ENCODE peak calls at places on chromosomes 2 and 18, in seven cellular contexts. R is HFF-Myc, E is DND-41, H is MM.1S, F is neural progenitor cell, O is ovary, X is fibroblast of lung. W is an unnamed sample.

GRCh38 chr18:5596585-5596984 is 52.8 kb upstream of the EPB41L3 start:
- DNase-seq in R (no peak), E (no peak), H (no peak), F (no peak), O (no peak), X (no peak), W (no peak)

GRCh38 chr2:72026819-72027425 is 120.7 kb downstream of the CYP26B1 start:
- DNase-seq in R (no peak), E (no peak), H (no peak), F (no peak), O (no peak), X (peak), W (no peak)

GRCh38 chr18:49757513-49758262 is 55.6 kb downstream of the ACAA2 start:
- DNase-seq in R (no peak), E (peak), H (no peak), F (peak), O (no peak), X (no peak), W (no peak)

GRCh38 chr2:170771049-170771937 is 1.1 kb downstream of the ERICH2 start:
- DNase-seq in R (no peak), E (no peak), H (no peak), F (peak), O (no peak), X (peak), W (peak)

GRCh38 chr2:1393321-1393720 is 19.9 kb upstream of the TPO start:
- DNase-seq in R (no peak), E (no peak), H (no peak), F (no peak), O (no peak), X (no peak), W (no peak)

GRCh38 chr2:159904565-159905281 is 106.7 kb upstream of the CD302 start:
- DNase-seq in R (no peak), E (no peak), H (peak), F (peak), O (no peak), X (no peak), W (peak)

GRCh38 chr2:73239776-73240175 is 5.7 kb downstream of the CCT7 start:
- DNase-seq in R (no peak), E (no peak), H (no peak), F (no peak), O (no peak), X (peak), W (no peak)

GRCh38 chr2:51000849-51001617 is 30.9 kb downstream of the NRXN1 start:
- DNase-seq in R (no peak), E (no peak), H (no peak), F (peak), O (no peak), X (no peak), W (no peak)

GRCh38 chr2:112254466-112255240 is at the start of gene ZC3H8:
- DNase-seq in R (peak), E (peak), H (peak), F (peak), O (peak), X (peak), W (peak)

GRCh38 chr2:170477630-170478029 is 237.5 kb upstream of the SP5 start:
- DNase-seq in R (no peak), E (no peak), H (no peak), F (no peak), O (no peak), X (no peak), W (no peak)

GRCh38 chr18:57655740-57656139 is 34.1 kb upstream of the NARS1 start:
- DNase-seq in R (no peak), E (no peak), H (no peak), F (no peak), O (no peak), X (no peak), W (no peak)

GRCh38 chr2:232793271-232793670 is 16.9 kb upstream of the KCNJ13 start:
- DNase-seq in R (no peak), E (no peak), H (no peak), F (peak), O (no peak), X (no peak), W (no peak)

GRCh38 chr2:232798156-232798555 is 21.8 kb upstream of the KCNJ13 start:
- DNase-seq in R (no peak), E (no peak), H (no peak), F (no peak), O (no peak), X (no peak), W (no peak)

GRCh38 chr2:232800166-232800565 is 23.8 kb upstream of the KCNJ13 start:
- DNase-seq in R (no peak), E (no peak), H (no peak), F (no peak), O (no peak), X (no peak), W (no peak)

GRCh38 chr2:232794981-232795380 is 18.6 kb upstream of the KCNJ13 start:
- DNase-seq in R (no peak), E (no peak), H (no peak), F (no peak), O (no peak), X (no peak), W (no peak)

DNA sequence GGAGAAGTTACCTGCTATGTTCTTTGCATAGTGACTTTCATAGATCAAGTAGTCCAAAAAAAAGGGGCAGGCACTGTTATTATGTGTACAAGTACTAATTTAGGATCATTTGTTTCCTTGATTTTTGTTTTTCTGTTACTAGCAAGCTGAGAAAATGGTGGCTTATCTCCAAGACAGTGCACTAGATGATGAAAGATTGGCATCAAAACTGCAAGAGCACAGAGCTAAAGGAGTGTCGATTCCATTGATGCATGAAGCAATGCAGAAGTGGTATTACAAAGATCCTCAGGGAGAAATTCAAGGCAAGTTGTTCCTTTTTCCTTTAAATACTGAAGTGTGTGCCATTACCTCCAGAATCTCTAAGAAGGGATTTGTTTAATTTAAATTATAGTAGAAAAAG is 19.6 kb upstream of the KCNJ13 start:
- DNase-seq in R (no peak), E (no peak), H (no peak), F (no peak), O (no peak), X (no peak), W (no peak)
- H3K4me3 ChIP-seq in R (no peak), E (no peak), H (no peak), F (no peak), O (no peak), X (no peak), W (no peak)

DNA sequence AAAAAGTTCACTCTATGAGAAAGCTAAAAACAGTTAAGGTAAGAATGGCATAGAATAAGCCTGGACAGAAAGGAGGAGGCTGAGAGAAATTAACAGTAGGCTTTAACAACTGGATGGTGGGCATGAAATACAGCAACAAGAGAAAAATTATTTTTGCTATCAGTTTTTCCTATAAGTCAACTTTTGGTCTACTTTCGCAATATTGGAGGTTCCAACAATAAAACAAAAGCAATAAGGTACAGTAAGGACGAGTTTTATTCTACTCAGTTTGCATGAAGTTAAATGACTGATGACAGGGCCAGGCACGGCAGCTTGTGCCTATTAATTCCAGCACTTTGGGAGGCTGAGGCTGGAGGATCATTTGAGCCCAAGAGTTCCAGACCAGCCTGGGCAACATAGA is 17.3 kb downstream of the RAB1A start:
- DNase-seq in R (no peak), E (no peak), H (no peak), F (no peak), O (no peak), X (no peak), W (no peak)
- H3K4me3 ChIP-seq in R (no peak), E (no peak), H (no peak), F (no peak), O (no peak), X (no peak), W (no peak)

DNA sequence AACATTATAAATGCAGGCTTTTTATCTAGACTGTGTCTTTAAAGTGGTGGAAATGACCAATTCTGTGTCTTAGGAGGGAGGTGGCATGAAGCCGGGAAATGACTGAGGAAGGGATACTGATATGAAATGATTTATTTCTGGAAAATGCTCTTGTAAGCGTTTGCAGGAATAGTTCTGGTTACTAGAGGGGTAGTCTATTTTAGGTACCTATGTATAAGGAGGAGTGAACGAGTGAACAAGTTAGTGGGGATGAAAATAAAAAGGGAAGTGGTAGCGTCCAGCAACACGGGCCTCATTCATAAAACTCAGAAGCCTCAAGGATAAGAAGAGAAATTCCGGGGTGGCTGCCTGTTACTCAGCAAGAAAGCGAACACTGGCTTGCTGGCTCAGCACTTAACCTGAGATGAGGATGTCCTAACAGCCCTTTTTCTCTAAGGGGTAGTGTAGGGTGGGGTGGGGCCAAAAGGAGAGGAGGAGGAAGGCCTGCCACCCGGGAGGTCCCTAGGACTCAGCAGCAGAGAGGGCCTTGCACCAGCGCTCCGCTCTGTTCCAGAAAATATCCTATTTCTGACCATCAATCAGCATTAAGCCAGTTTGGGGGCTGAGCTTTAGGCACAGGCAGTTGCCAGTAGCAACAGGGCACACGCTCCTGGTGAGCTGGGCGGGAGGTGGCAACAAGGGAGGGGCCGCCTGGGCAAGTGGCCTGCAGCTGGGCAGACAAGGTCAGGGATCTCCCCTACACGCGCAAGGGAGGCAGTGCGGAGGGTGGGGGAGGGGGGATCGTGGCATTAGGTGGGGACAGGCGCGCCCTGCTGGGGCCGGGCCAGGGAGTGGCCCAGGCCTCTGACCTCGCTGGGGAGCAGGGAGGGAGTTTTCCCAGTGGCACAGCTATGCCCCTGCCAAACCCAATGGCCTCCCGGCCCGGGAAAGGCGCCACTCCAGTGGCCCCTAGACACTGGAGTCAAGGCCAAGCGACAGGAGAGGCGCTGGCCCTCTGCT is 303.0 kb downstream of the NCKAP5 start:
- DNase-seq in R (no peak), E (no peak), H (no peak), F (peak), O (peak), X (peak), W (no peak)
- H3K4me3 ChIP-seq in R (no peak), E (no peak), H (no peak), F (peak), O (peak), X (no peak), W (no peak)

GRCh38 chr2:104850322-104851184 is 3.4 kb upstream of the POU3F3 start:
- DNase-seq in R (no peak), E (no peak), H (no peak), F (peak), O (no peak), X (no peak), W (no peak)
- H3K4me3 ChIP-seq in R (no peak), E (no peak), H (no peak), F (no peak), O (no peak), X (no peak), W (no peak)

GRCh38 chr2:176755537-176756135 is 457.0 kb upstream of the HNRNPA3 start:
- DNase-seq in R (no peak), E (no peak), H (no peak), F (no peak), O (no peak), X (no peak), W (no peak)

GRCh38 chr2:176752295-176752694 is 460.3 kb upstream of the HNRNPA3 start:
- DNase-seq in R (no peak), E (no peak), H (no peak), F (no peak), O (no peak), X (no peak), W (no peak)

GRCh38 chr2:176753205-176753604 is 459.4 kb upstream of the HNRNPA3 start:
- DNase-seq in R (no peak), E (no peak), H (no peak), F (no peak), O (no peak), X (no peak), W (no peak)

GRCh38 chr2:176751828-176752227 is 460.8 kb upstream of the HNRNPA3 start:
- DNase-seq in R (no peak), E (no peak), H (no peak), F (no peak), O (no peak), X (no peak), W (no peak)

DNA sequence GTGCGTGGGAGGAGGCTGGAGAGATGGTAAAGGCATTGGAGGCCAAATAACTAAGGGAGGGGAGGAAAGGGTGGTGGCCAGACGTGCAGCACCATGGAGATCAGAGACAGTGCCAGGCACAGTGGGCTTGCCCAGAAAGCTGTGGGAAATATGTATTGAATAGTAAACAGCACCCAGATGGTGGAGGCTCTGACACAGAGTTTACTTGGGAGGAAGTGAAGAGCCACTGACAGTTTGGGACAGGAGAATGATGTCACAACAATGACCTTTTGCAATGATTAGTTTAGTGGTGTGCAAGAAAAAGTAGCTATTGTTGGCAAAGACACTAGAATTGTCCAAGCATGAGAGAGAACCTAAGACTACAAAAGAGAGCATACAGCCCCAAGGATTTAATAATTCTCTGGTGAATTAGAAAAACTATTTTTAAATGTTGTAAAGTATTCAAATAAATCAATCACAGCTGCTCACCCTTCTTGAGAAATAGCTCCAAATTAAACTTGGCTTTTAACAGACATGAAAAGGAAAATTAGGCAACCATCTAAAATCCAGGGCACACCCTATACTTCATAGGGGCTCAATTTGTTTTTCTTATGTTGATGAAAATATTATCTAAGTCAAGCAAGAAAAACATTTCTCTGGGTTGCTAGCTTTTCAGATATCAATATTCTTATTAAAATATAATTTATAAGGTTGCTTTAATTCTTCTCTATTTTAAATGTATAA is 458.7 kb upstream of the HNRNPA3 start:
- DNase-seq in R (no peak), E (no peak), H (no peak), F (no peak), O (no peak), X (no peak), W (no peak)
- H3K4me3 ChIP-seq in R (no peak), E (no peak), H (no peak), F (no peak), O (no peak), X (no peak), W (no peak)

GRCh38 chr2:233565685-233566140 is 869 bp downstream of the USP40 start:
- DNase-seq in R (no peak), E (no peak), H (peak), F (no peak), O (no peak), X (no peak), W (no peak)
- H3K4me3 ChIP-seq in R (peak), E (peak), H (peak), F (peak), O (peak), X (peak), W (peak)